ENCODE peak calls at places on chromosomes 3 and 15, in eight cellular contexts. Q, E, Y, D, P, I, M and H are unnamed samples.
A peak's percentile ranks its signal among the peaks of the same experiment; 100 is the strongest.

GRCh38 chr3:194824100-194824499 is 138.4 kb downstream of the FAM43A start:
- ATAC-seq in Q (no peak), E (no peak), Y (no peak), D (no peak), P (no peak), I (no peak), M (no peak), H (no peak)

GRCh38 chr3:186216903-186217819 is 108.3 kb upstream of the ETV5 start:
- ATAC-seq in Q (peak; percentile 8), E (peak; percentile 17), Y (no peak), D (no peak), P (no peak), I (no peak), M (no peak), H (no peak)

GRCh38 chr3:128665362-128666021 is 14.9 kb upstream of the RPN1 start:
- ATAC-seq in Q (no peak), E (no peak), Y (no peak), D (no peak), P (peak; percentile 29), I (no peak), M (no peak), H (no peak)

GRCh38 chr15:78978601-78979179 is 33.8 kb upstream of the CTSH start:
- ATAC-seq in Q (no peak), E (no peak), Y (no peak), D (no peak), P (no peak), I (no peak), M (no peak), H (no peak)

GRCh38 chr3:24773798-24774197 is 279.1 kb upstream of the THRB start:
- ATAC-seq in Q (peak; percentile 90), E (no peak), Y (no peak), D (no peak), P (peak; percentile 91), I (peak; percentile 62), M (peak; percentile 71), H (no peak)

GRCh38 chr15:47987908-47988532 is 132.8 kb upstream of the SLC24A5 start:
- ATAC-seq in Q (peak; percentile 97), E (peak; percentile 79), Y (peak; percentile 88), D (peak; percentile 30), P (peak; percentile 88), I (peak; percentile 86), M (peak; percentile 91), H (peak; percentile 61)

GRCh38 chr15:45448066-45448510 is 69.7 kb upstream of the GATM start:
- ATAC-seq in Q (peak; percentile 6), E (no peak), Y (no peak), D (no peak), P (no peak), I (no peak), M (no peak), H (peak; percentile 83)

GRCh38 chr15:83112233-83112958 is 5.0 kb downstream of the TM6SF1 start:
- ATAC-seq in Q (no peak), E (no peak), Y (no peak), D (no peak), P (peak; percentile 29), I (peak; percentile 24), M (peak; percentile 30), H (no peak)

GRCh38 chr15:72229076-72229946 is 1.7 kb downstream of the PKM start:
- ATAC-seq in Q (no peak), E (no peak), Y (no peak), D (peak; percentile 11), P (no peak), I (no peak), M (no peak), H (no peak)

GRCh38 chr3:31543375-31543774 is 10.7 kb downstream of the STT3B start:
- ATAC-seq in Q (no peak), E (no peak), Y (no peak), D (no peak), P (no peak), I (no peak), M (no peak), H (peak; percentile 41)

GRCh38 chr3:135516143-135516542 is 449.4 kb upstream of the PPP2R3A start:
- ATAC-seq in Q (no peak), E (no peak), Y (no peak), D (no peak), P (peak; percentile 20), I (no peak), M (no peak), H (no peak)

GRCh38 chr3:49644684-49645083 is 29.5 kb upstream of the APEH start:
- ATAC-seq in Q (no peak), E (no peak), Y (no peak), D (no peak), P (peak; percentile 26), I (no peak), M (no peak), H (no peak)

GRCh38 chr3:69282191-69282590 is 103.7 kb downstream of the FRMD4B start:
- ATAC-seq in Q (peak; percentile 26), E (peak; percentile 86), Y (no peak), D (no peak), P (no peak), I (no peak), M (peak; percentile 35), H (peak; percentile 98)

GRCh38 chr3:113105980-113106379 is 105.4 kb upstream of the BOC start:
- ATAC-seq in Q (no peak), E (no peak), Y (no peak), D (no peak), P (no peak), I (no peak), M (no peak), H (no peak)

GRCh38 chr3:31541102-31541501 is 8.4 kb downstream of the STT3B start:
- ATAC-seq in Q (no peak), E (peak; percentile 81), Y (no peak), D (peak; percentile 97), P (no peak), I (no peak), M (no peak), H (peak; percentile 87)

GRCh38 chr15:38576837-38577236 is 12.2 kb upstream of the RASGRP1 start:
- ATAC-seq in Q (no peak), E (no peak), Y (no peak), D (no peak), P (no peak), I (no peak), M (no peak), H (no peak)

GRCh38 chr3:177615015-177615414 is 417.7 kb upstream of the TBL1XR1 start:
- ATAC-seq in Q (peak; percentile 82), E (no peak), Y (peak; percentile 54), D (no peak), P (peak; percentile 91), I (peak; percentile 43), M (peak; percentile 83), H (no peak)

GRCh38 chr3:38154625-38155255 is 10.6 kb upstream of the OXSR1 start:
- ATAC-seq in Q (peak; percentile 81), E (no peak), Y (no peak), D (no peak), P (no peak), I (no peak), M (no peak), H (no peak)

GRCh38 chr15:85597155-85597815 is 197.4 kb downstream of the KLHL25 start:
- ATAC-seq in Q (peak; percentile 18), E (peak; percentile 93), Y (no peak), D (peak; percentile 95), P (no peak), I (peak; percentile 40), M (no peak), H (peak; percentile 91)

GRCh38 chr3:33597257-33597689 is 120.8 kb downstream of the CLASP2 start:
- ATAC-seq in Q (peak; percentile 41), E (no peak), Y (no peak), D (no peak), P (peak; percentile 94), I (no peak), M (no peak), H (no peak)

GRCh38 chr3:11727207-11727606 is 83.5 kb upstream of the VGLL4 start:
- ATAC-seq in Q (no peak), E (no peak), Y (no peak), D (no peak), P (no peak), I (no peak), M (no peak), H (no peak)

GRCh38 chr3:189914799-189915198 is 205.9 kb downstream of the P3H2 start:
- ATAC-seq in Q (peak; percentile 62), E (no peak), Y (no peak), D (no peak), P (no peak), I (peak; percentile 58), M (no peak), H (peak; percentile 75)

GRCh38 chr3:32383136-32383711 is 8.4 kb upstream of the CMTM7 start:
- ATAC-seq in Q (no peak), E (no peak), Y (no peak), D (no peak), P (no peak), I (no peak), M (no peak), H (no peak)

GRCh38 chr3:112653881-112654300 is 12.9 kb upstream of the CCDC80 start:
- ATAC-seq in Q (peak; percentile 72), E (no peak), Y (no peak), D (no peak), P (no peak), I (peak; percentile 68), M (peak; percentile 53), H (no peak)

GRCh38 chr15:51390932-51391432 is 49.5 kb downstream of the GLDN start:
- ATAC-seq in Q (no peak), E (no peak), Y (no peak), D (no peak), P (no peak), I (no peak), M (no peak), H (no peak)

GRCh38 chr15:42159381-42160015 is 3.1 kb upstream of the PLA2G4F start:
- ATAC-seq in Q (peak; percentile 59), E (no peak), Y (no peak), D (no peak), P (no peak), I (peak; percentile 31), M (no peak), H (no peak)